ENCODE peak calls at places on chromosomes 12 and 14, in seven cellular contexts. C is endodermal cell; U is hepatocyte; I is stimulated activated CD4-positive, alpha-beta T cell treated with anti-CD3 and anti-CD28 coated beads, Interleukin-1b, Interleukin-23, amount 100 ng/mL, for 48 hours; H is GM04504; N is KG1; D is activated naive CD4-positive, alpha-beta T cell. A is an unnamed sample.

GRCh38 chr14:100577321-100577985 is 9.8 kb downstream of the BEGAIN start:
- DNase-seq in D (no peak), N (no peak), U (no peak), C (peak), I (no peak), H (no peak), A (no peak)

GRCh38 chr12:2574536-2574935 is 220.2 kb upstream of the FKBP4 start:
- DNase-seq in C (no peak), N (no peak), U (no peak), D (no peak), H (no peak), I (no peak), A (no peak)

GRCh38 chr12:21879312-21879711 is 61.9 kb downstream of the ABCC9 start:
- DNase-seq in H (no peak), U (no peak), D (no peak), C (no peak), I (no peak), N (no peak), A (no peak)

GRCh38 chr12:28802706-28803438 is 346.2 kb upstream of the FAR2 start:
- DNase-seq in I (no peak), U (no peak), C (no peak), H (no peak), N (no peak), D (no peak), A (no peak)

GRCh38 chr14:39419272-39419671 is 13.0 kb downstream of the FBXO33 start:
- DNase-seq in D (no peak), H (no peak), I (no peak), C (no peak), U (no peak), N (no peak), A (no peak)

GRCh38 chr12:70252832-70253231 is 9.6 kb downstream of the CNOT2 start:
- DNase-seq in H (no peak), D (no peak), I (no peak), C (no peak), U (no peak), N (no peak), A (no peak)

GRCh38 chr12:111673503-111673902 is 12.3 kb downstream of the BRAP start:
- DNase-seq in U (peak), H (peak), D (no peak), I (no peak), N (no peak), C (no peak), A (peak)

GRCh38 chr12:131371580-131372475 is 339.1 kb upstream of the SFSWAP start:
- DNase-seq in D (no peak), N (no peak), U (no peak), H (no peak), C (peak), I (no peak), A (no peak)

GRCh38 chr12:68667896-68668295 is 18.9 kb upstream of the NUP107 start:
- DNase-seq in D (no peak), I (no peak), N (no peak), C (no peak), U (no peak), H (no peak), A (no peak)

GRCh38 chr12:42918387-42918786 is 328.8 kb upstream of the PRICKLE1 start:
- DNase-seq in U (peak), I (no peak), C (no peak), H (no peak), N (no peak), D (no peak), A (no peak)

GRCh38 chr12:129719426-129719825 is 184.4 kb downstream of the TMEM132D start:
- DNase-seq in C (no peak), D (no peak), N (no peak), H (no peak), I (no peak), U (no peak), A (no peak)

GRCh38 chr14:22926316-22926715 is 2.9 kb downstream of the PRMT5 start:
- DNase-seq in C (no peak), H (no peak), N (no peak), I (no peak), D (no peak), U (peak), A (no peak)

GRCh38 chr14:75831455-75831854 is 150.3 kb downstream of the TGFB3 start:
- DNase-seq in C (no peak), H (peak), I (peak), D (no peak), U (peak), N (no peak), A (peak)

GRCh38 chr14:32458720-32459119 is 129.6 kb downstream of the AKAP6 start:
- DNase-seq in U (no peak), I (no peak), N (no peak), D (no peak), H (no peak), C (no peak), A (no peak)

GRCh38 chr14:70602254-70602653 is 1.8 kb upstream of the MED6 start:
- DNase-seq in H (no peak), U (no peak), D (no peak), N (no peak), I (no peak), C (no peak), A (no peak)

GRCh38 chr12:46259713-46260112 is 9.1 kb downstream of the SLC38A1 start:
- DNase-seq in I (no peak), C (no peak), H (no peak), U (no peak), N (no peak), D (no peak), A (peak)

GRCh38 chr12:1914116-1914911 is 4.1 kb downstream of the CACNA2D4 start:
- DNase-seq in D (no peak), H (no peak), I (no peak), U (no peak), N (no peak), C (peak), A (no peak)

GRCh38 chr14:55122441-55122986 is 6.5 kb upstream of the LGALS3 start:
- DNase-seq in H (no peak), D (no peak), U (peak), N (no peak), I (no peak), C (no peak), A (peak)

GRCh38 chr12:18651525-18651924 is 86.3 kb downstream of the PLCZ1 start:
- DNase-seq in I (no peak), C (no peak), D (no peak), H (no peak), N (no peak), U (no peak), A (no peak)

GRCh38 chr12:104083769-104084475 is 19.6 kb downstream of the HCFC2 start:
- DNase-seq in H (no peak), U (no peak), C (no peak), N (no peak), I (peak), D (no peak), A (no peak)

GRCh38 chr12:56864318-56864717 is 69.9 kb downstream of the SDR9C7 start:
- DNase-seq in U (no peak), C (no peak), D (no peak), H (no peak), I (no peak), N (no peak), A (peak)

GRCh38 chr14:66746316-66747006 is 238.5 kb downstream of the GPHN start:
- DNase-seq in U (peak), H (peak), I (no peak), D (no peak), C (no peak), N (peak), A (peak)

GRCh38 chr12:105587237-105587636 is 256.7 kb downstream of the C12orf75 start:
- DNase-seq in D (no peak), I (no peak), N (no peak), U (no peak), H (no peak), C (no peak), A (no peak)

GRCh38 chr12:49675137-49675536 is 32.1 kb downstream of the FMNL3 start:
- DNase-seq in H (no peak), U (no peak), C (no peak), I (no peak), D (no peak), N (no peak), A (no peak)

GRCh38 chr14:73795974-73796373 is 55.7 kb upstream of the PTGR2 start:
- DNase-seq in H (no peak), C (no peak), U (peak), N (no peak), I (no peak), D (no peak), A (peak)

GRCh38 chr14:69615471-69616407 is 4.3 kb downstream of the SUSD6 start:
- DNase-seq in U (no peak), H (peak), I (peak), D (peak), C (no peak), N (peak), A (peak)

GRCh38 chr12:92062539-92063493 is 82.8 kb downstream of the BTG1 start:
- DNase-seq in U (no peak), D (no peak), C (no peak), H (no peak), I (no peak), N (no peak), A (no peak)

GRCh38 chr12:122203301-122203967 is at the start of gene B3GNT4:
- DNase-seq in D (peak), I (peak), U (peak), H (no peak), N (no peak), C (peak), A (peak)

GRCh38 chr14:99689266-99690236 is 5.5 kb downstream of the CYP46A1 start:
- DNase-seq in N (no peak), U (no peak), C (peak), H (no peak), D (no peak), I (no peak), A (no peak)

GRCh38 chr12:101777978-101778377 is 38.7 kb upstream of the SYCP3 start:
- DNase-seq in N (no peak), H (no peak), I (no peak), C (no peak), D (no peak), U (no peak), A (no peak)

GRCh38 chr12:42372154-42372791 is 46.3 kb downstream of the PPHLN1 start:
- DNase-seq in C (peak), U (peak), N (peak), D (no peak), I (no peak), H (peak), A (peak)

GRCh38 chr14:94021416-94022157 is 4.6 kb upstream of the OTUB2 start:
- DNase-seq in N (no peak), I (peak), H (no peak), C (no peak), U (no peak), D (no peak), A (no peak)

GRCh38 chr14:75175677-75176141 is 703 bp downstream of the TMED10 start:
- DNase-seq in I (no peak), U (no peak), D (no peak), N (no peak), H (no peak), C (no peak), A (no peak)

GRCh38 chr14:70907172-70907995 is at the start of gene PCNX1:
- DNase-seq in I (peak), C (peak), D (peak), N (peak), H (no peak), U (peak), A (peak)

GRCh38 chr12:85951823-85952222 is 77.7 kb downstream of the NTS start:
- DNase-seq in H (no peak), N (no peak), C (no peak), U (peak), D (no peak), I (no peak), A (peak)

GRCh38 chr14:95523818-95524448 is 7.5 kb upstream of the SYNE3 start:
- DNase-seq in D (no peak), U (no peak), I (no peak), H (no peak), C (peak), N (no peak), A (peak)

GRCh38 chr12:59603735-59604134 is 7.9 kb downstream of the SLC16A7 start:
- DNase-seq in I (no peak), C (no peak), D (no peak), U (no peak), H (no peak), N (no peak), A (no peak)

GRCh38 chr12:124543052-124543590 is 24.3 kb downstream of the NCOR2 start:
- DNase-seq in D (no peak), N (no peak), C (no peak), U (no peak), I (no peak), H (no peak), A (peak)

GRCh38 chr12:76455582-76456345 is 103.8 kb downstream of the OSBPL8 start:
- DNase-seq in U (peak), C (no peak), N (no peak), I (peak), H (peak), D (no peak), A (peak)

GRCh38 chr14:73589128-73589527 is 2.5 kb upstream of the ACOT4 start:
- DNase-seq in D (no peak), N (no peak), C (no peak), I (no peak), H (no peak), U (no peak), A (no peak)